ENCODE peak calls at places on chromosome 22, in ten cellular contexts. J is fibroblast of pulmonary artery; K is HepG2; W is tibial nerve; A is brain microvascular endothelial cell; G is CD8-positive, alpha-beta T cell; R is neural progenitor cell; B is esophagus squamous epithelium; T is vagina; I is thoracic aorta. D is an unnamed sample.

GRCh38 chr22:37462983-37463382 is 23.2 kb downstream of the MFNG start:
- DNase-seq in R (peak), W (no peak), I (no peak), T (no peak), A (no peak), B (no peak), K (peak), J (peak), G (no peak), D (no peak)

GRCh38 chr22:50473855-50474671 is 772 bp downstream of the SBF1 start:
- DNase-seq in W (no peak), K (no peak), I (no peak), G (peak), R (peak), A (peak), T (no peak), B (no peak), J (peak), D (peak)

GRCh38 chr22:28829358-28830181 is 29.2 kb upstream of the XBP1 start:
- DNase-seq in B (no peak), A (peak), R (peak), I (no peak), J (peak), K (peak), T (no peak), W (peak), G (peak), D (no peak)

GRCh38 chr22:43228330-43228729 is 41.4 kb upstream of the TTLL12 start:
- DNase-seq in B (no peak), W (no peak), G (peak), I (no peak), R (peak), J (peak), A (peak), T (no peak), K (no peak), D (no peak)

GRCh38 chr22:25770333-25770732 is 28.3 kb downstream of the MYO18B start:
- DNase-seq in K (no peak), W (no peak), J (no peak), I (no peak), T (no peak), G (no peak), A (no peak), R (no peak), B (no peak), D (no peak)

GRCh38 chr22:19036523-19037273 is 85.5 kb downstream of the DGCR2 start:
- DNase-seq in A (no peak), B (no peak), T (no peak), W (no peak), R (no peak), J (peak), I (no peak), G (no peak), K (no peak), D (no peak)

GRCh38 chr22:19543970-19544708 is 19.9 kb upstream of the CLDN5 start:
- DNase-seq in R (no peak), G (no peak), J (no peak), W (no peak), T (no peak), A (no peak), B (no peak), K (peak), I (no peak), D (no peak)

GRCh38 chr22:19707347-19708322 is 6.7 kb upstream of the SEPTIN5 start:
- DNase-seq in R (no peak), W (no peak), G (no peak), J (no peak), B (no peak), T (no peak), I (no peak), A (no peak), K (no peak), D (no peak)

GRCh38 chr22:23063539-23064380 is 6.6 kb upstream of the GNAZ start:
- DNase-seq in A (no peak), J (no peak), T (peak), W (no peak), G (peak), K (no peak), B (no peak), I (no peak), R (no peak), D (no peak)

GRCh38 chr22:50216161-50216683 is 15.4 kb downstream of the SELENOO start:
- DNase-seq in R (no peak), J (no peak), G (no peak), W (no peak), A (no peak), K (no peak), B (no peak), I (no peak), T (no peak), D (no peak)

GRCh38 chr22:24101966-24102365 is 79.3 kb upstream of the SUSD2 start:
- DNase-seq in I (no peak), R (no peak), G (no peak), T (no peak), W (no peak), K (no peak), J (no peak), A (no peak), B (no peak), D (no peak)

GRCh38 chr22:32206774-32207758 is 2.2 kb upstream of the RFPL2 start:
- DNase-seq in G (peak), B (no peak), K (peak), J (peak), T (no peak), R (peak), I (no peak), A (peak), W (no peak), D (no peak)

GRCh38 chr22:24925586-24926427 is 20.7 kb downstream of the LHFPL7 start:
- DNase-seq in B (no peak), J (no peak), R (peak), G (no peak), W (no peak), I (no peak), A (peak), K (no peak), T (no peak), D (no peak)

GRCh38 chr22:40728731-40729189 is 49.5 kb downstream of the MCHR1 start:
- DNase-seq in G (peak), I (no peak), T (no peak), W (no peak), K (no peak), J (peak), B (no peak), R (no peak), A (no peak), D (peak)

GRCh38 chr22:41360126-41360525 is 21.6 kb upstream of the TEF start:
- DNase-seq in G (no peak), B (no peak), T (no peak), K (peak), A (no peak), I (no peak), J (no peak), R (peak), W (no peak), D (peak)

GRCh38 chr22:50057292-50057867 is 718 bp downstream of the TTLL8 start:
- DNase-seq in A (no peak), J (no peak), T (no peak), R (no peak), W (no peak), B (no peak), K (no peak), G (no peak), I (no peak), D (no peak)

GRCh38 chr22:31127181-31127772 is 4.5 kb downstream of the INPP5J start:
- DNase-seq in G (no peak), B (no peak), R (no peak), W (no peak), A (no peak), I (no peak), J (no peak), K (no peak), T (no peak), D (no peak)

GRCh38 chr22:17569971-17570511 is 6.7 kb downstream of the SLC25A18 start:
- DNase-seq in I (no peak), T (no peak), J (peak), K (no peak), R (no peak), G (no peak), W (no peak), B (no peak), A (peak), D (no peak)
- H3K4me3 ChIP-seq in I (no peak), T (no peak), J (peak), K (peak), R (no peak), G (no peak), W (no peak), B (no peak), A (no peak), D (no peak)

GRCh38 chr22:27485842-27486241 is 315.7 kb downstream of the MN1 start:
- DNase-seq in R (no peak), K (no peak), A (no peak), G (no peak), W (no peak), I (no peak), J (no peak), B (no peak), T (no peak), D (no peak)

GRCh38 chr22:27487600-27488450 is 313.7 kb downstream of the MN1 start:
- DNase-seq in A (peak), W (no peak), B (no peak), I (no peak), G (no peak), J (no peak), T (no peak), R (no peak), K (peak), D (no peak)

GRCh38 chr22:27482414-27482813 is 319.1 kb downstream of the MN1 start:
- DNase-seq in K (no peak), A (no peak), W (no peak), R (no peak), G (no peak), B (no peak), T (no peak), J (no peak), I (no peak), D (no peak)

GRCh38 chr22:27480487-27480886 is 321.1 kb downstream of the MN1 start:
- DNase-seq in T (no peak), J (no peak), A (no peak), B (no peak), K (peak), W (no peak), I (no peak), G (no peak), R (peak), D (no peak)

GRCh38 chr22:27483095-27483798 is 318.3 kb downstream of the MN1 start:
- DNase-seq in W (no peak), G (no peak), J (no peak), I (no peak), R (no peak), K (no peak), T (no peak), A (no peak), B (no peak), D (no peak)
- TF ChIP-seq CTCF in W (no peak), G (no peak), J (no peak), I (no peak), R (no peak), K (no peak), T (no peak), A (no peak), B (no peak), D (no peak)

GRCh38 chr22:45290410-45290936 is 5.7 kb downstream of the UPK3A start:
- DNase-seq in T (no peak), A (peak), I (no peak), R (peak), B (no peak), W (no peak), J (peak), G (no peak), K (no peak), D (peak)
- H3K4me3 ChIP-seq in T (no peak), A (no peak), I (no peak), R (no peak), B (no peak), W (no peak), J (no peak), G (no peak), K (no peak), D (no peak)

GRCh38 chr22:44828193-44828592 is 75.8 kb downstream of the ARHGAP8 start:
- DNase-seq in B (no peak), I (no peak), A (no peak), R (peak), T (no peak), G (no peak), K (no peak), J (no peak), W (no peak), D (no peak)
- TF ChIP-seq CTCF in B (no peak), I (no peak), A (peak), R (peak), T (no peak), G (no peak), K (peak), J (peak), W (no peak), D (peak)

GRCh38 chr22:45211435-45211834 is 29.3 kb downstream of the KIAA0930 start:
- DNase-seq in W (no peak), G (no peak), R (no peak), B (no peak), J (no peak), A (no peak), T (no peak), I (no peak), K (no peak), D (no peak)
- H3K4me3 ChIP-seq in W (no peak), G (no peak), R (no peak), B (no peak), J (no peak), A (no peak), T (peak), I (peak), K (no peak), D (no peak)